ENCODE peak calls at places on chromosomes 4 and X, in seven cellular contexts. J, V, Y, N, W, A and T are unnamed samples.

GRCh38 chr4:858136-858535 is 32.2 kb upstream of the CPLX1 start:
- DNase-seq in J (no peak), V (no peak), Y (no peak), N (no peak), W (no peak), A (no peak), T (no peak)

GRCh38 chrX:46551494-46552128 is 6.4 kb upstream of the ZNF674 start:
- DNase-seq in J (peak; percentile 89), V (no peak), Y (no peak), N (no peak), W (no peak), A (no peak), T (no peak)

GRCh38 chrX:40005290-40006011 is 92.3 kb downstream of the BCOR start:
- DNase-seq in J (peak; percentile 9), V (no peak), Y (no peak), N (no peak), W (no peak), A (no peak), T (no peak)

GRCh38 chrX:139881130-139881529 is 51.7 kb downstream of the ATP11C start:
- DNase-seq in J (no peak), V (no peak), Y (peak; percentile 16), N (no peak), W (no peak), A (no peak), T (no peak)

GRCh38 chr4:78726575-78726974 is 49.6 kb upstream of the BMP2K start:
- DNase-seq in J (no peak), V (no peak), Y (no peak), N (no peak), W (no peak), A (no peak), T (no peak)

GRCh38 chr4:107800058-107800457 is 24.7 kb upstream of the SGMS2 start:
- DNase-seq in J (no peak), V (no peak), Y (no peak), N (no peak), W (no peak), A (no peak), T (no peak)

GRCh38 chr4:119666653-119667091 is 38.1 kb upstream of the PDE5A start:
- DNase-seq in J (no peak), V (no peak), Y (no peak), N (no peak), W (no peak), A (no peak), T (no peak)

GRCh38 chr4:47533689-47534347 is 48.7 kb downstream of the ATP10D start:
- DNase-seq in J (no peak), V (no peak), Y (no peak), N (no peak), W (no peak), A (no peak), T (no peak)

GRCh38 chr4:149997881-149998421 is 80.3 kb upstream of the DCLK2 start:
- DNase-seq in J (no peak), V (no peak), Y (peak; percentile 18), N (peak; percentile 58), W (peak; percentile 71), A (no peak), T (no peak)

GRCh38 chr4:5040839-5041238 is 10.4 kb upstream of the STK32B start:
- DNase-seq in J (no peak), V (no peak), Y (no peak), N (no peak), W (no peak), A (no peak), T (no peak)

GRCh38 chr4:140595065-140595464 is 26.3 kb upstream of the UCP1 start:
- DNase-seq in J (peak; percentile 78), V (no peak), Y (peak; percentile 37), N (no peak), W (peak; percentile 41), A (no peak), T (no peak)

GRCh38 chr4:138736362-138736761 is 279.2 kb upstream of the NOCT start:
- DNase-seq in J (no peak), V (no peak), Y (no peak), N (no peak), W (no peak), A (no peak), T (no peak)

GRCh38 chr4:145170209-145170608 is 10.2 kb downstream of the OTUD4 start:
- DNase-seq in J (no peak), V (no peak), Y (no peak), N (no peak), W (no peak), A (no peak), T (no peak)

GRCh38 chrX:10633722-10634121 is 13.3 kb upstream of the MID1 start:
- DNase-seq in J (peak; percentile 24), V (no peak), Y (peak; percentile 77), N (peak; percentile 65), W (peak; percentile 90), A (no peak), T (no peak)

GRCh38 chr4:109214622-109215350 is 87.7 kb downstream of the COL25A1 start:
- DNase-seq in J (no peak), V (no peak), Y (no peak), N (no peak), W (no peak), A (no peak), T (no peak)

GRCh38 chr4:80082693-80083092 is 9.7 kb upstream of the ANTXR2 start:
- DNase-seq in J (no peak), V (peak; percentile 21), Y (no peak), N (no peak), W (no peak), A (no peak), T (no peak)

GRCh38 chr4:146212781-146213180 is 1.6 kb upstream of the REELD1 start:
- DNase-seq in J (no peak), V (no peak), Y (no peak), N (no peak), W (no peak), A (no peak), T (no peak)

GRCh38 chr4:174764105-174764729 is 64.8 kb downstream of the GLRA3 start:
- DNase-seq in J (peak; percentile 78), V (peak; percentile 38), Y (peak; percentile 40), N (peak; percentile 18), W (peak; percentile 42), A (no peak), T (no peak)

GRCh38 chr4:60579335-60579734 is 620.8 kb upstream of the ADGRL3 start:
- DNase-seq in J (no peak), V (no peak), Y (no peak), N (no peak), W (no peak), A (no peak), T (no peak)

GRCh38 chrX:77446840-77447239 is 349 bp upstream of the FGF16 start:
- DNase-seq in J (no peak), V (no peak), Y (no peak), N (no peak), W (no peak), A (no peak), T (no peak)

GRCh38 chr4:184762100-184762499 is 28.2 kb upstream of the CENPU start:
- DNase-seq in J (no peak), V (no peak), Y (no peak), N (no peak), W (no peak), A (peak; percentile 50), T (no peak)

GRCh38 chr4:128483816-128484215 is 196.2 kb upstream of the PGRMC2 start:
- DNase-seq in J (no peak), V (no peak), Y (no peak), N (no peak), W (no peak), A (no peak), T (no peak)

GRCh38 chrX:96982159-96982558 is 98.5 kb downstream of the RPA4 start:
- DNase-seq in J (no peak), V (no peak), Y (no peak), N (no peak), W (no peak), A (no peak), T (no peak)

GRCh38 chrX:96985046-96985445 is 101.3 kb downstream of the RPA4 start:
- DNase-seq in J (no peak), V (no peak), Y (no peak), N (no peak), W (no peak), A (no peak), T (no peak)

GRCh38 chrX:96984538-96984937 is 100.8 kb downstream of the RPA4 start:
- DNase-seq in J (no peak), V (no peak), Y (no peak), N (no peak), W (no peak), A (no peak), T (no peak)

GRCh38 chrX:96987228-96987627 is 103.5 kb downstream of the RPA4 start:
- DNase-seq in J (no peak), V (no peak), Y (no peak), N (no peak), W (no peak), A (no peak), T (no peak)
- H3K27ac ChIP-seq in J (no peak overlapping the region), V (no peak overlapping the region), Y (no peak overlapping the region), N (no peak overlapping the region), W (no peak overlapping the region), A (no peak overlapping the region), T (no peak overlapping the region)

DNA sequence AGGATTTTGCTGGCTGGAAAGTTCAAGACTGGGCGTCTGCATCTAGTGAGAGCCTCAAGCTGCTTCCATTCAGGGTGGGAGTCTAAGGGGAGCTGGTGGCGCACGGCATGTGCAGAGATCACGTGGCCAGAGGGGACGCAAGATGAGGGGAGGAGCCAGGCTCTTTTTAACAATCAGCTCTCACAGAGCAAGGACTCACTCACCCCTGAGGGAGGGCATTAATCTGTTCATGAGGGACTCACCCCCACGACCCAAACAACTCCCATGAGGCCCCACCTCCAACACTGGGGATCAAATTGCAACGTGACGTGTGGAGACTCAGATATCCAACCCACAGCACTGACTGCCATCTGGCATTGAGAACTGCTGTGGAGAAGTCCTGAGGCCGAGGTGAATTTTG is 5.5 kb downstream of the ZFP92 start:
- DNase-seq in J (no peak), V (peak; percentile 24), Y (no peak), N (no peak), W (no peak), A (no peak), T (no peak)
- TF ChIP-seq REST in J (no peak), V (no peak), Y (no peak), N (no peak), W (no peak), A (no peak), T (no peak)

GRCh38 chrX:63930140-63930539 is 145.1 kb upstream of the ARHGEF9 start:
- DNase-seq in J (peak; percentile 61), V (no peak), Y (peak; percentile 10), N (no peak), W (peak; percentile 20), A (no peak), T (no peak)

GRCh38 chrX:63932907-63933306 is 147.9 kb upstream of the ARHGEF9 start:
- DNase-seq in J (no peak), V (no peak), Y (no peak), N (no peak), W (no peak), A (no peak), T (no peak)

GRCh38 chrX:63932006-63932405 is 147.0 kb upstream of the ARHGEF9 start:
- DNase-seq in J (no peak), V (no peak), Y (no peak), N (no peak), W (no peak), A (no peak), T (no peak)

GRCh38 chrX:63934160-63934559 is 149.1 kb upstream of the ARHGEF9 start:
- DNase-seq in J (peak; percentile 13), V (no peak), Y (no peak), N (no peak), W (no peak), A (no peak), T (no peak)

GRCh38 chrX:63929608-63930007 is 144.6 kb upstream of the ARHGEF9 start:
- DNase-seq in J (no peak), V (no peak), Y (no peak), N (no peak), W (no peak), A (no peak), T (no peak)
- H3K27ac ChIP-seq in J (no peak overlapping the region), V (no peak overlapping the region), Y (no peak overlapping the region), N (no peak overlapping the region), W (no peak overlapping the region), A (no peak overlapping the region), T (no peak overlapping the region)

GRCh38 chr4:46386570-46386969 is 3.4 kb downstream of the GABRA2 start:
- DNase-seq in J (peak; percentile 70), V (no peak), Y (no peak), N (no peak), W (no peak), A (no peak), T (no peak)
- TF ChIP-seq REST in J (no peak), V (no peak), Y (no peak), N (no peak), W (no peak), A (no peak), T (no peak)